ENCODE peak calls at places on chromosomes 16 and 17, in seven cellular contexts. One of them, this sample, is unnamed.

GRCh38 chr16:53282975-53283946 is 151.0 kb upstream of the RBL2 start:
- DNase-seq in aorta: no peak
- DNase-seq in effector memory CD4-positive, alpha-beta T cell: no peak
- DNase-seq in esophagus squamous epithelium: no peak
- DNase-seq in pancreas: no peak
- DNase-seq in brain microvascular endothelial cell: no peak
- DNase-seq in adrenal gland: no peak
- DNase-seq in this sample: no peak

GRCh38 chr17:35731239-35731931 is at the start of gene RASL10B:
- DNase-seq in adrenal gland: peak; percentile 64
- DNase-seq in esophagus squamous epithelium: no peak
- DNase-seq in pancreas: peak; percentile 86
- DNase-seq in aorta: peak; percentile 87
- DNase-seq in brain microvascular endothelial cell: peak; percentile 29
- DNase-seq in effector memory CD4-positive, alpha-beta T cell: no peak
- DNase-seq in this sample: no peak

GRCh38 chr16:31428638-31429247 is 583 bp upstream of the COX6A2 start:
- DNase-seq in pancreas: no peak
- DNase-seq in esophagus squamous epithelium: no peak
- DNase-seq in effector memory CD4-positive, alpha-beta T cell: no peak
- DNase-seq in brain microvascular endothelial cell: no peak
- DNase-seq in aorta: no peak
- DNase-seq in adrenal gland: no peak
- DNase-seq in this sample: no peak

GRCh38 chr17:54662978-54663876 is 237.4 kb upstream of the TOM1L1 start:
- DNase-seq in aorta: peak; percentile 36
- DNase-seq in brain microvascular endothelial cell: no peak
- DNase-seq in pancreas: no peak
- DNase-seq in effector memory CD4-positive, alpha-beta T cell: no peak
- DNase-seq in adrenal gland: no peak
- DNase-seq in esophagus squamous epithelium: no peak
- DNase-seq in this sample: no peak

GRCh38 chr17:58321571-58322525 is 6.7 kb downstream of the TSPOAP1 start:
- DNase-seq in adrenal gland: no peak
- DNase-seq in esophagus squamous epithelium: no peak
- DNase-seq in effector memory CD4-positive, alpha-beta T cell: no peak
- DNase-seq in aorta: peak; percentile 52
- DNase-seq in brain microvascular endothelial cell: no peak
- DNase-seq in pancreas: peak; percentile 49
- DNase-seq in this sample: no peak

GRCh38 chr17:83145358-83145738 is 65.9 kb downstream of the METRNL start:
- DNase-seq in adrenal gland: peak; percentile 12
- DNase-seq in esophagus squamous epithelium: no peak
- DNase-seq in effector memory CD4-positive, alpha-beta T cell: no peak
- DNase-seq in aorta: peak; percentile 35
- DNase-seq in pancreas: no peak
- DNase-seq in brain microvascular endothelial cell: no peak
- DNase-seq in this sample: no peak

GRCh38 chr17:4490637-4491061 is 8.0 kb upstream of the SPNS2 start:
- DNase-seq in aorta: no peak
- DNase-seq in pancreas: no peak
- DNase-seq in adrenal gland: no peak
- DNase-seq in esophagus squamous epithelium: no peak
- DNase-seq in effector memory CD4-positive, alpha-beta T cell: no peak
- DNase-seq in brain microvascular endothelial cell: no peak
- DNase-seq in this sample: no peak

GRCh38 chr17:64777413-64778101 is 115.5 kb upstream of the SMURF2 start:
- DNase-seq in effector memory CD4-positive, alpha-beta T cell: no peak
- DNase-seq in esophagus squamous epithelium: no peak
- DNase-seq in aorta: no peak
- DNase-seq in adrenal gland: peak; percentile 53
- DNase-seq in pancreas: no peak
- DNase-seq in brain microvascular endothelial cell: no peak
- DNase-seq in this sample: no peak

GRCh38 chr17:70420876-70421445 is 251.6 kb downstream of the KCNJ2 start:
- DNase-seq in adrenal gland: no peak
- DNase-seq in aorta: no peak
- DNase-seq in pancreas: no peak
- DNase-seq in brain microvascular endothelial cell: no peak
- DNase-seq in esophagus squamous epithelium: no peak
- DNase-seq in effector memory CD4-positive, alpha-beta T cell: no peak
- DNase-seq in this sample: no peak

GRCh38 chr17:49977463-49978389 is 8.7 kb downstream of the DLX4 start:
- DNase-seq in esophagus squamous epithelium: no peak
- DNase-seq in aorta: no peak
- DNase-seq in effector memory CD4-positive, alpha-beta T cell: no peak
- DNase-seq in brain microvascular endothelial cell: no peak
- DNase-seq in adrenal gland: no peak
- DNase-seq in pancreas: no peak
- DNase-seq in this sample: no peak

GRCh38 chr16:53022374-53022773 is 30.3 kb downstream of the CHD9NB start:
- DNase-seq in esophagus squamous epithelium: no peak
- DNase-seq in brain microvascular endothelial cell: peak; percentile 38
- DNase-seq in adrenal gland: peak; percentile 38
- DNase-seq in aorta: no peak
- DNase-seq in effector memory CD4-positive, alpha-beta T cell: no peak
- DNase-seq in pancreas: no peak
- DNase-seq in this sample: no peak

GRCh38 chr17:47726796-47727703 is 6.0 kb upstream of the TBX21 start:
- DNase-seq in brain microvascular endothelial cell: no peak
- DNase-seq in esophagus squamous epithelium: no peak
- DNase-seq in pancreas: no peak
- DNase-seq in effector memory CD4-positive, alpha-beta T cell: no peak
- DNase-seq in aorta: peak; percentile 49
- DNase-seq in adrenal gland: no peak
- DNase-seq in this sample: no peak

GRCh38 chr17:21242026-21242700 is 11.0 kb downstream of the NATD1 start:
- DNase-seq in effector memory CD4-positive, alpha-beta T cell: no peak
- DNase-seq in pancreas: no peak
- DNase-seq in aorta: no peak
- DNase-seq in adrenal gland: no peak
- DNase-seq in esophagus squamous epithelium: no peak
- DNase-seq in brain microvascular endothelial cell: no peak
- DNase-seq in this sample: no peak

GRCh38 chr17:79706931-79707382 is 23.8 kb upstream of the ENPP7 start:
- DNase-seq in pancreas: no peak
- DNase-seq in adrenal gland: no peak
- DNase-seq in brain microvascular endothelial cell: no peak
- DNase-seq in effector memory CD4-positive, alpha-beta T cell: no peak
- DNase-seq in esophagus squamous epithelium: no peak
- DNase-seq in aorta: no peak
- DNase-seq in this sample: no peak

GRCh38 chr17:82457071-82457789 is 1.3 kb upstream of the NARF start:
- DNase-seq in effector memory CD4-positive, alpha-beta T cell: no peak
- DNase-seq in pancreas: no peak
- DNase-seq in adrenal gland: no peak
- DNase-seq in brain microvascular endothelial cell: no peak
- DNase-seq in aorta: no peak
- DNase-seq in esophagus squamous epithelium: no peak
- DNase-seq in this sample: no peak

GRCh38 chr17:79921411-79922160 is 82.3 kb upstream of the CBX4 start:
- DNase-seq in aorta: no peak
- DNase-seq in esophagus squamous epithelium: no peak
- DNase-seq in pancreas: no peak
- DNase-seq in brain microvascular endothelial cell: no peak
- DNase-seq in effector memory CD4-positive, alpha-beta T cell: no peak
- DNase-seq in adrenal gland: no peak
- DNase-seq in this sample: no peak

GRCh38 chr17:10226930-10227695 is 28.7 kb upstream of the GAS7 start:
- DNase-seq in brain microvascular endothelial cell: no peak
- DNase-seq in adrenal gland: peak; percentile 48
- DNase-seq in aorta: peak; percentile 79
- DNase-seq in effector memory CD4-positive, alpha-beta T cell: no peak
- DNase-seq in pancreas: peak; percentile 57
- DNase-seq in esophagus squamous epithelium: no peak
- DNase-seq in this sample: no peak

GRCh38 chr17:40659909-40660308 is 5.1 kb downstream of the KRT222 start:
- DNase-seq in esophagus squamous epithelium: no peak
- DNase-seq in adrenal gland: no peak
- DNase-seq in pancreas: no peak
- DNase-seq in brain microvascular endothelial cell: no peak
- DNase-seq in aorta: no peak
- DNase-seq in effector memory CD4-positive, alpha-beta T cell: no peak
- DNase-seq in this sample: no peak

GRCh38 chr17:33647976-33648375 is 354.9 kb upstream of the ASIC2 start:
- DNase-seq in pancreas: no peak
- DNase-seq in effector memory CD4-positive, alpha-beta T cell: no peak
- DNase-seq in brain microvascular endothelial cell: peak; percentile 16
- DNase-seq in adrenal gland: peak; percentile 27
- DNase-seq in aorta: no peak
- DNase-seq in esophagus squamous epithelium: no peak
- DNase-seq in this sample: no peak

DNA sequence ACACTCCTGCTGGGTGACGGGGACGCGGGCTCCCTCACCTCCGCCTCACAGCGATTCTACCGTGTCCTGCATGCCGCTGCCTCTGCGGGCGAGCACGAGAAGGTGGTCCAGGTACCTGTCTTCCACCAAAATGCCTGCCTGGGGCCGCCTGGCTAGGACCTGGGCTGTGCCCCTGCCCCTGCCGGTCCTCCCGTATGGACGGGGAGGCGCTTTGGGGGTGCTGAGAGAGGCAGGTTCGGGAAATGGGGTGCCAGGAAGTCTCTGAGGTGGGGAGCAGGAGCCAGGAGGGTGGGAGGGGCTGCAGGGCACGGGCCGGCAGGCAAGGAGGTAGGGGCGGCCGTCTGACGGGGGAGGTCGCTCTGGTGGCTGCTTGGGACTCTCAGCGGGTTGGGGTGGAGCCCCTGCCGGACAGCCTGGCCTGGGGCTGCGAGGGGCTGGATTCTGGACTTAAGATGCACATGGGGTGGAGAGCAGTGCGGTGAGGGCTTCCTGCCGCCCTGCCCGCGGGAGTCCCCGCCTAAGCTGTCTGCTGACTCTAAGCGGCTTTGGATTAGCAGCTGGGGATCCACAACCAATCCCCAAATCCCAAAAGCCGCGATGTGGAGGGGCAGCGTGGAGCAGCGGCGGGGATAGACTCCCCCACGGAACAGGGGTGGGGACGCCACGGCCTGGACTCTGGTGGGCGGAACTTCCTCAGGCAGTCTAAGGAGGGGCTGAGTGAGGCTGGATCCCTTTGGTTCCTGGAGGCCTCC is 5.8 kb downstream of the CHTF18 start:
- DNase-seq in pancreas: no peak
- DNase-seq in esophagus squamous epithelium: no peak
- DNase-seq in adrenal gland: no peak
- DNase-seq in effector memory CD4-positive, alpha-beta T cell: no peak
- DNase-seq in brain microvascular endothelial cell: no peak
- DNase-seq in aorta: no peak
- DNase-seq in this sample: no peak
- H3K27me3 ChIP-seq in pancreas: no peaks in the 10 kb centered on the region
- H3K27me3 ChIP-seq in esophagus squamous epithelium: peaks cover 3% of the 10 kb centered on the region
- H3K27me3 ChIP-seq in adrenal gland: peaks cover 7% of the 10 kb centered on the region
- H3K27me3 ChIP-seq in effector memory CD4-positive, alpha-beta T cell: no peaks in the 10 kb centered on the region
- H3K27me3 ChIP-seq in brain microvascular endothelial cell: no peaks in the 10 kb centered on the region
- H3K27me3 ChIP-seq in aorta: no peaks in the 10 kb centered on the region
- H3K27me3 ChIP-seq in this sample: no peaks in the 10 kb centered on the region

DNA sequence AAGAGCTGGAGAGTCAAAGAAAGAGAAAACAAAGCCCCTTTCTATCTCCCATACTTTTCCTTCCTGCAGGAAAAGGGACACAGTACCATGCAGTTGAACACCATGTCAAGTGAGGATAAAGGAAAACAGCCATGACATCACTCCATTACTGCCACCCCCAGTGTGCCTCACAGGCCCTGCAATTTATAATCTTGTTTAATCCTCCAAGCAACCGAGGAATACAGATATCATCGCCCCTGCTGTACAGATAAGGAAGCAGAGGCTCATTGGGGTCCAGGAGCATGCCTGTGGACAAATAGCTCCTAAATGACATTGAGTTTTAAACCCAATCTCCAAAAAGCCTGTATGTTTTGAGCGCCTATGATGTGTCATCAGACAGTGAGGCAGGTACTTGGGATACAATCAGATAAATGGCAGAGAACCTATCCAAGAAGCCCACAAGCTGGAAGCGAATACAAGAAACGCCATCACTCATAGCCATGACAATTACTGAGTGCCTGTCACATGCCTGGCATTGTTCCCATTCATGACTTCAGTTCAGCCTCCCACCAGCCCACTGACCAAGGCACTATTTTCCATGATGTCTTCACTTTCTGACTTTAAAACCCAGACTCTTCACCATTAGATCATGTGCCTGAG is 45.5 kb downstream of the CPPED1 start:
- DNase-seq in pancreas: no peak
- DNase-seq in adrenal gland: no peak
- DNase-seq in aorta: no peak
- DNase-seq in brain microvascular endothelial cell: no peak
- DNase-seq in effector memory CD4-positive, alpha-beta T cell: no peak
- DNase-seq in esophagus squamous epithelium: no peak
- DNase-seq in this sample: no peak
- H3K36me3 ChIP-seq in pancreas: no peaks in the 10 kb centered on the region
- H3K36me3 ChIP-seq in adrenal gland: no peaks in the 10 kb centered on the region
- H3K36me3 ChIP-seq in aorta: no peaks in the 10 kb centered on the region
- H3K36me3 ChIP-seq in brain microvascular endothelial cell: no peaks in the 10 kb centered on the region
- H3K36me3 ChIP-seq in effector memory CD4-positive, alpha-beta T cell: no peaks in the 10 kb centered on the region
- H3K36me3 ChIP-seq in esophagus squamous epithelium: no peaks in the 10 kb centered on the region
- H3K36me3 ChIP-seq in this sample: no peaks in the 10 kb centered on the region

DNA sequence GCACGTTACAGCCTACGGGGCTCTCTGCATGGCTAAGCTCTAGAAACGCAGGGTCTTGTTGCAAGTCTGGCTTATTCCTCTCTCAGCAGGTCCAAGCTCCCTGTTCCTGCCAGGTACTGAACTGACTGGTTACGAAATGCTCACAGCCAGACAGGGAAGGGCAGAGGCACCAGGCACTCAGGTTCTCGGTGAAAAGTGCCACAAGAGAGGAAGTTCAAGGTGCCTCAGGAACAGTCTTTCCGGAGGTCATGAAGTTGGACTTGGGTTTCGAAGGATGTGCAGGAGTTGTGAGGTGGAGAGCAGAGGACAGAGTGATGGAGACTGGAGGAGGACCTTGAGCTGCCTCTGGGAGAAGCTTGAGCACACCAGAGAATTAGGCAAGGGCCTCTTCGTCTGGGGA is 124.7 kb upstream of the GSE1 start:
- DNase-seq in effector memory CD4-positive, alpha-beta T cell: no peak
- DNase-seq in adrenal gland: no peak
- DNase-seq in pancreas: no peak
- DNase-seq in brain microvascular endothelial cell: no peak
- DNase-seq in aorta: no peak
- DNase-seq in esophagus squamous epithelium: no peak
- DNase-seq in this sample: no peak
- H3K4me3 ChIP-seq in effector memory CD4-positive, alpha-beta T cell: no peak overlapping the region
- H3K4me3 ChIP-seq in adrenal gland: no peak overlapping the region
- H3K4me3 ChIP-seq in pancreas: no peak overlapping the region
- H3K4me3 ChIP-seq in brain microvascular endothelial cell: no peak overlapping the region
- H3K4me3 ChIP-seq in aorta: no peak overlapping the region
- H3K4me3 ChIP-seq in esophagus squamous epithelium: no peak overlapping the region
- H3K4me3 ChIP-seq in this sample: no peak overlapping the region

GRCh38 chr17:29005936-29006438 is at the start of gene SEZ6:
- DNase-seq in effector memory CD4-positive, alpha-beta T cell: peak; percentile 3
- DNase-seq in brain microvascular endothelial cell: peak; percentile 43
- DNase-seq in pancreas: peak; percentile 95
- DNase-seq in adrenal gland: peak; percentile 78
- DNase-seq in esophagus squamous epithelium: no peak
- DNase-seq in aorta: peak; percentile 93
- DNase-seq in this sample: no peak
- H3K27me3 ChIP-seq in effector memory CD4-positive, alpha-beta T cell: peaks cover 26% of the 10 kb centered on the region
- H3K27me3 ChIP-seq in brain microvascular endothelial cell: peaks cover 46% of the 10 kb centered on the region
- H3K27me3 ChIP-seq in pancreas: no peaks in the 10 kb centered on the region
- H3K27me3 ChIP-seq in adrenal gland: peaks cover 25% of the 10 kb centered on the region
- H3K27me3 ChIP-seq in esophagus squamous epithelium: peaks cover 23% of the 10 kb centered on the region
- H3K27me3 ChIP-seq in aorta: no peaks in the 10 kb centered on the region
- H3K27me3 ChIP-seq in this sample: peaks cover 35% of the 10 kb centered on the region

This sample was measured in BJ.